ENCODE peak calls at places on chromosomes 11 and 22, in six cellular contexts. R is GM04504; F is NCI-H2171; J is activated CD4-positive, alpha-beta T cell treated with anti-CD3 and anti-CD28 coated beads, Interleukin-2, amount 10 ng/mL, durations not matched to agents 7 days and 5 days; Y is fibroblast of pulmonary artery; W is HCEC 1CT. O is an unnamed sample.

GRCh38 chr22:17786435-17787158 is 12.3 kb upstream of the BID start:
- DNase-seq in W (no peak), F (no peak), R (no peak), Y (peak), J (no peak), O (peak)

GRCh38 chr22:18110944-18111758 is 542 bp downstream of the TUBA8 start:
- DNase-seq in W (no peak), F (no peak), J (no peak), Y (no peak), R (no peak), O (no peak)

GRCh38 chr11:13116491-13116890 is 107.4 kb downstream of the RASSF10 start:
- DNase-seq in F (no peak), R (no peak), Y (no peak), J (no peak), W (no peak), O (no peak)

GRCh38 chr11:72807021-72807693 is 7.1 kb upstream of the ATG16L2 start:
- DNase-seq in R (no peak), Y (no peak), J (no peak), F (no peak), W (peak), O (no peak)

GRCh38 chr11:93389737-93390136 is 59.2 kb downstream of the DEUP1 start:
- DNase-seq in R (no peak), W (no peak), J (no peak), F (no peak), Y (no peak), O (no peak)

GRCh38 chr11:11798586-11799438 is 43.0 kb upstream of the USP47 start:
- DNase-seq in Y (peak), F (no peak), R (peak), J (peak), W (peak), O (peak)

GRCh38 chr11:12541588-12542151 is 132.6 kb upstream of the TEAD1 start:
- DNase-seq in J (no peak), R (no peak), Y (no peak), F (no peak), W (no peak), O (no peak)

GRCh38 chr11:126484266-126484665 is 128.8 kb downstream of the ST3GAL4 start:
- DNase-seq in J (no peak), F (no peak), W (peak), R (no peak), Y (peak), O (no peak)

GRCh38 chr11:70131606-70132190 is 53.6 kb downstream of the ANO1 start:
- DNase-seq in R (no peak), F (no peak), W (no peak), J (no peak), Y (no peak), O (no peak)

GRCh38 chr11:104148074-104148473 is 15.9 kb downstream of the PDGFD start:
- DNase-seq in W (peak), F (no peak), J (no peak), R (peak), Y (peak), O (no peak)

GRCh38 chr11:5004429-5005274 is 10.0 kb downstream of the OR51L1 start:
- DNase-seq in R (peak), J (peak), W (peak), F (no peak), Y (peak), O (peak)

GRCh38 chr11:120303004-120303637 is 22.0 kb upstream of the TLCD5 start:
- DNase-seq in Y (peak), J (peak), R (peak), W (peak), F (peak), O (peak)